ENCODE peak calls at places on chromosomes 7 and 10, in six cellular contexts. One of them, this sample, is unnamed.
A peak's percentile ranks its signal among the peaks of the same experiment; 100 is the strongest.

GRCh38 chr7:142459557-142459963 is 201.7 kb upstream of the PRSS58 start:
- DNase-seq in astrocyte: peak; percentile 70
- DNase-seq in uterus: no peak
- DNase-seq in GM23338: peak; percentile 71
- DNase-seq in neural progenitor cell: peak; percentile 56
- DNase-seq in lower lobe of right lung: no peak
- DNase-seq in this sample: peak; percentile 59

GRCh38 chr7:18350678-18351077 is 144.9 kb upstream of the HDAC9 start:
- DNase-seq in neural progenitor cell: peak; percentile 20
- DNase-seq in astrocyte: no peak
- DNase-seq in uterus: no peak
- DNase-seq in GM23338: no peak
- DNase-seq in lower lobe of right lung: no peak
- DNase-seq in this sample: no peak

GRCh38 chr10:94997763-94998174 is 59.3 kb downstream of the CYP2C9 start:
- DNase-seq in uterus: no peak
- DNase-seq in astrocyte: no peak
- DNase-seq in neural progenitor cell: peak; percentile 76
- DNase-seq in lower lobe of right lung: no peak
- DNase-seq in GM23338: peak; percentile 77
- DNase-seq in this sample: no peak

GRCh38 chr10:103069453-103070331 is 123.4 kb downstream of the NT5C2 start:
- DNase-seq in GM23338: peak; percentile 88
- DNase-seq in astrocyte: peak; percentile 30
- DNase-seq in neural progenitor cell: peak; percentile 79
- DNase-seq in lower lobe of right lung: peak; percentile 73
- DNase-seq in uterus: peak; percentile 53
- DNase-seq in this sample: no peak

GRCh38 chr7:29335188-29336083 is 140.9 kb downstream of the CHN2 start:
- DNase-seq in neural progenitor cell: no peak
- DNase-seq in uterus: no peak
- DNase-seq in astrocyte: no peak
- DNase-seq in GM23338: no peak
- DNase-seq in lower lobe of right lung: no peak
- DNase-seq in this sample: no peak

GRCh38 chr10:30591249-30591670 is 38.3 kb downstream of the LYZL2 start:
- DNase-seq in GM23338: peak; percentile 73
- DNase-seq in lower lobe of right lung: no peak
- DNase-seq in neural progenitor cell: peak; percentile 60
- DNase-seq in astrocyte: peak; percentile 6
- DNase-seq in uterus: peak; percentile 27
- DNase-seq in this sample: peak; percentile 10

GRCh38 chr10:96585726-96586418 is 940 bp downstream of the TM9SF3 start:
- DNase-seq in uterus: no peak
- DNase-seq in lower lobe of right lung: no peak
- DNase-seq in astrocyte: peak; percentile 12
- DNase-seq in GM23338: peak; percentile 18
- DNase-seq in neural progenitor cell: peak; percentile 10
- DNase-seq in this sample: no peak

GRCh38 chr10:124087672-124088634 is 5.4 kb downstream of the CHST15 start:
- DNase-seq in uterus: no peak
- DNase-seq in astrocyte: peak; percentile 68
- DNase-seq in lower lobe of right lung: peak; percentile 88
- DNase-seq in neural progenitor cell: no peak
- DNase-seq in GM23338: no peak
- DNase-seq in this sample: no peak

GRCh38 chr10:44295619-44296222 is 89.2 kb downstream of the CXCL12 start:
- DNase-seq in astrocyte: peak; percentile 90
- DNase-seq in neural progenitor cell: no peak
- DNase-seq in lower lobe of right lung: no peak
- DNase-seq in uterus: no peak
- DNase-seq in GM23338: no peak
- DNase-seq in this sample: no peak

GRCh38 chr10:7297094-7297493 is 113.7 kb downstream of the SFMBT2 start:
- DNase-seq in GM23338: no peak
- DNase-seq in uterus: no peak
- DNase-seq in astrocyte: no peak
- DNase-seq in lower lobe of right lung: no peak
- DNase-seq in neural progenitor cell: no peak
- DNase-seq in this sample: no peak

GRCh38 chr10:14635049-14635710 is 139.5 kb downstream of the FAM107B start:
- DNase-seq in uterus: no peak
- DNase-seq in lower lobe of right lung: no peak
- DNase-seq in GM23338: no peak
- DNase-seq in astrocyte: no peak
- DNase-seq in neural progenitor cell: no peak
- DNase-seq in this sample: no peak

GRCh38 chr7:38178004-38178694 is at the start of gene STARD3NL:
- DNase-seq in GM23338: peak; percentile 100
- DNase-seq in neural progenitor cell: peak; percentile 100
- DNase-seq in astrocyte: peak; percentile 100
- DNase-seq in lower lobe of right lung: peak; percentile 96
- DNase-seq in uterus: peak; percentile 95
- DNase-seq in this sample: peak; percentile 100

GRCh38 chr10:125283191-125283590 is 122.8 kb upstream of the CTBP2 start:
- DNase-seq in neural progenitor cell: peak; percentile 76
- DNase-seq in uterus: no peak
- DNase-seq in GM23338: peak; percentile 28
- DNase-seq in lower lobe of right lung: no peak
- DNase-seq in astrocyte: no peak
- DNase-seq in this sample: no peak

GRCh38 chr7:30699706-30700495 is 17.6 kb upstream of the CRHR2 start:
- DNase-seq in GM23338: peak; percentile 75
- DNase-seq in uterus: no peak
- DNase-seq in astrocyte: no peak
- DNase-seq in lower lobe of right lung: no peak
- DNase-seq in neural progenitor cell: no peak
- DNase-seq in this sample: no peak

GRCh38 chr7:135718794-135719436 is 9.1 kb downstream of the SLC13A4 start:
- DNase-seq in lower lobe of right lung: no peak
- DNase-seq in uterus: no peak
- DNase-seq in neural progenitor cell: peak; percentile 72
- DNase-seq in astrocyte: no peak
- DNase-seq in GM23338: peak; percentile 17
- DNase-seq in this sample: no peak

GRCh38 chr7:120740348-120740747 is 117.6 kb downstream of the TSPAN12 start:
- DNase-seq in GM23338: no peak
- DNase-seq in neural progenitor cell: no peak
- DNase-seq in uterus: no peak
- DNase-seq in astrocyte: peak; percentile 41
- DNase-seq in lower lobe of right lung: no peak
- DNase-seq in this sample: no peak

GRCh38 chr10:102402512-102402896 is 7.0 kb downstream of the NFKB2 start:
- DNase-seq in lower lobe of right lung: no peak
- DNase-seq in GM23338: no peak
- DNase-seq in uterus: no peak
- DNase-seq in astrocyte: no peak
- DNase-seq in neural progenitor cell: no peak
- DNase-seq in this sample: no peak

GRCh38 chr10:100510533-100511308 is 8.9 kb downstream of the SEC31B start:
- DNase-seq in GM23338: no peak
- DNase-seq in lower lobe of right lung: no peak
- DNase-seq in uterus: no peak
- DNase-seq in neural progenitor cell: no peak
- DNase-seq in astrocyte: no peak
- DNase-seq in this sample: no peak

GRCh38 chr10:96017227-96017687 is 26.1 kb upstream of the CCNJ start:
- DNase-seq in uterus: no peak
- DNase-seq in GM23338: peak; percentile 83
- DNase-seq in astrocyte: peak; percentile 20
- DNase-seq in neural progenitor cell: peak; percentile 70
- DNase-seq in lower lobe of right lung: no peak
- DNase-seq in this sample: peak; percentile 23

GRCh38 chr7:29013062-29013461 is 54.9 kb upstream of the TRIL start:
- DNase-seq in neural progenitor cell: no peak
- DNase-seq in astrocyte: no peak
- DNase-seq in uterus: no peak
- DNase-seq in GM23338: no peak
- DNase-seq in lower lobe of right lung: no peak
- DNase-seq in this sample: no peak

GRCh38 chr10:29277296-29277695 is 11.6 kb upstream of the LYZL1 start:
- DNase-seq in uterus: no peak
- DNase-seq in lower lobe of right lung: no peak
- DNase-seq in GM23338: no peak
- DNase-seq in astrocyte: no peak
- DNase-seq in neural progenitor cell: no peak
- DNase-seq in this sample: no peak

GRCh38 chr10:115118346-115118745 is 25.2 kb downstream of the ATRNL1 start:
- DNase-seq in uterus: no peak
- DNase-seq in lower lobe of right lung: no peak
- DNase-seq in GM23338: peak; percentile 8
- DNase-seq in neural progenitor cell: no peak
- DNase-seq in astrocyte: no peak
- DNase-seq in this sample: no peak

GRCh38 chr10:70589762-70590662 is 12.5 kb downstream of the PRF1 start:
- DNase-seq in neural progenitor cell: no peak
- DNase-seq in astrocyte: peak; percentile 51
- DNase-seq in uterus: no peak
- DNase-seq in GM23338: no peak
- DNase-seq in lower lobe of right lung: no peak
- DNase-seq in this sample: peak; percentile 78

GRCh38 chr10:103605359-103606156 is 112.1 kb downstream of the NEURL1 start:
- DNase-seq in uterus: peak; percentile 76
- DNase-seq in lower lobe of right lung: peak; percentile 51
- DNase-seq in GM23338: peak; percentile 66
- DNase-seq in neural progenitor cell: peak; percentile 30
- DNase-seq in astrocyte: peak; percentile 15
- DNase-seq in this sample: no peak

GRCh38 chr7:95319570-95319969 is 4.8 kb downstream of the PON1 start:
- DNase-seq in uterus: no peak
- DNase-seq in astrocyte: no peak
- DNase-seq in neural progenitor cell: no peak
- DNase-seq in lower lobe of right lung: no peak
- DNase-seq in GM23338: no peak
- DNase-seq in this sample: no peak

GRCh38 chr7:125695631-125696030 is 766.0 kb upstream of the POT1 start:
- DNase-seq in lower lobe of right lung: no peak
- DNase-seq in uterus: no peak
- DNase-seq in astrocyte: no peak
- DNase-seq in neural progenitor cell: no peak
- DNase-seq in GM23338: no peak
- DNase-seq in this sample: no peak
- H3K27ac ChIP-seq in lower lobe of right lung: no peak overlapping the region
- H3K27ac ChIP-seq in uterus: no peak overlapping the region
- H3K27ac ChIP-seq in astrocyte: no peak overlapping the region
- H3K27ac ChIP-seq in neural progenitor cell: no peak overlapping the region
- H3K27ac ChIP-seq in GM23338: no peak overlapping the region
- H3K27ac ChIP-seq in this sample: no peak overlapping the region

DNA sequence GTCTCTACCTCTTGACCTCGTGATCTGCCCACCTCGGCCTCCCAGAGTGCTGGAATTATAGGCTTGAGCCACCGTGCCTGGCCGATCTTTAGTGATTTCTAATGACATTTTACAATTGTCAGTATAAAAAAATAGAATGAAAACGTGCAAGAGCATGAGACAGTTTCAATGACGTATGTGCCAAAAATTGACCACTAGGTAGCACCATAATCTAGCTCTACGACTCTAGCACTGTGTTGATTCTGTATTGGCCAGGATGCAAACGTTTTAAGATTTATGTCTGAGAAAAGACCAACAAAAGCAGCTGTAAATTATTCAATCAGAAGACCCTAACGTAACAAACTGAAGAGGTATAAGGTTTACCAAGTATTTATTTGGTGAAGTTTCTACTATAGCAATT is 25.4 kb upstream of the EXOC6 start:
- DNase-seq in GM23338: no peak
- DNase-seq in astrocyte: peak; percentile 22
- DNase-seq in neural progenitor cell: no peak
- DNase-seq in uterus: no peak
- DNase-seq in lower lobe of right lung: no peak
- DNase-seq in this sample: no peak
- TF ChIP-seq CTCF in GM23338: peak; percentile 39
- TF ChIP-seq CTCF in astrocyte: peak; percentile 14
- TF ChIP-seq CTCF in neural progenitor cell: peak; percentile 6
- TF ChIP-seq CTCF in uterus: no peak
- TF ChIP-seq CTCF in lower lobe of right lung: peak; percentile 32
- TF ChIP-seq CTCF in this sample: peak; percentile 26

GRCh38 chr7:118219157-118219512 is 5.4 kb upstream of the ANKRD7 start:
- DNase-seq in lower lobe of right lung: no peak
- DNase-seq in astrocyte: no peak
- DNase-seq in neural progenitor cell: no peak
- DNase-seq in GM23338: no peak
- DNase-seq in uterus: no peak
- DNase-seq in this sample: no peak

GRCh38 chr7:118214833-118215182 is 9.7 kb upstream of the ANKRD7 start:
- DNase-seq in neural progenitor cell: no peak
- DNase-seq in uterus: no peak
- DNase-seq in GM23338: no peak
- DNase-seq in astrocyte: no peak
- DNase-seq in lower lobe of right lung: no peak
- DNase-seq in this sample: no peak

GRCh38 chr7:118217068-118217715 is 7.3 kb upstream of the ANKRD7 start:
- DNase-seq in neural progenitor cell: no peak
- DNase-seq in astrocyte: no peak
- DNase-seq in GM23338: no peak
- DNase-seq in lower lobe of right lung: no peak
- DNase-seq in uterus: no peak
- DNase-seq in this sample: no peak

GRCh38 chr7:118218413-118219156 is 5.9 kb upstream of the ANKRD7 start:
- DNase-seq in lower lobe of right lung: no peak
- DNase-seq in uterus: no peak
- DNase-seq in astrocyte: no peak
- DNase-seq in GM23338: no peak
- DNase-seq in neural progenitor cell: no peak
- DNase-seq in this sample: no peak

DNA sequence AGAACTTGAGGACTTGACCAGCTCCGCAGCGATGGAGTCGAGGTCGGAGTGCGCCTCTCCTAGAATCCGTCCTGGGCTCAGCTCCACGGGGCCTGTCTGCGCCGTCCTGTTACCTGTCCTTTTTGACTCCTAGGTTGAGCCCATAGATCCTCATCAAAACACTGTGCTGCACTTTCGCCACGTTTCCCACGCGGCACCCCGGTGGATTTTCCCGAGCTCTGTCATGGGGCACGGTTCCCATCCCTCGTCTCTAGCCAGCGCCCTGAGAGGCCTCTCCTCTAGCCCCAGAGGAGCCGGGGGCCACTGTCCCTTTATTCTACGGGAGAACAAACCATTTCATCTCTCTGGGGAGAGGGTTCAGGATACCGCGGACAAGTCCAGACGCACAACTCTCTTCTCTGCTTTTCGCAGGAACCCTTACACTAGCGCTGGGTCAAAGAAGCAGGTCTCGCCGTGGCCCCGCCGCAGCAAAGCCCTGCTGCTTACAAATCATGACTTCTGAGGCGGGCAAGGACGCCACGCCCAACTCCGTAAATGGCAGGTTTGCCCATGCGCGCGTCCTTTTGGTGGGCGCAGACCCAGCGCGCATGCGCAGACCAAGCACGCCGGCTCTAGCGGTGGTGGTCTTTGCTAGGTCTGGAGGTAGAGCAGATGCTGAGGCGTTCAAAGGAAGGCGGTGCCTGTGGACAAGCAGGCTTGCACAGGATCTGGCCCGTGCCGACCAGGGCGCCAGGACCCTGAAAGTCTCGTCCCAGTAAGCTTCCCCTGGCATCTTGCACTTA is 10.3 kb upstream of the ANKRD7 start:
- DNase-seq in neural progenitor cell: no peak
- DNase-seq in uterus: peak; percentile 74
- DNase-seq in lower lobe of right lung: peak; percentile 69
- DNase-seq in astrocyte: peak; percentile 74
- DNase-seq in GM23338: peak; percentile 87
- DNase-seq in this sample: peak; percentile 55
- H3K27me3 ChIP-seq in neural progenitor cell: no peaks in the 10 kb centered on the region
- H3K27me3 ChIP-seq in uterus: no peaks in the 10 kb centered on the region
- H3K27me3 ChIP-seq in lower lobe of right lung: no peaks in the 10 kb centered on the region
- H3K27me3 ChIP-seq in astrocyte: no peaks in the 10 kb centered on the region
- H3K27me3 ChIP-seq in GM23338: no peaks in the 10 kb centered on the region
- H3K27me3 ChIP-seq in this sample: no peaks in the 10 kb centered on the region

GRCh38 chr7:40205992-40206391 is 71.2 kb downstream of the SUGCT start:
- DNase-seq in GM23338: no peak
- DNase-seq in neural progenitor cell: no peak
- DNase-seq in lower lobe of right lung: no peak
- DNase-seq in uterus: no peak
- DNase-seq in astrocyte: peak; percentile 40
- DNase-seq in this sample: no peak
- H3K27ac ChIP-seq in GM23338: no peak overlapping the region
- H3K27ac ChIP-seq in neural progenitor cell: no peak overlapping the region
- H3K27ac ChIP-seq in lower lobe of right lung: no peak overlapping the region
- H3K27ac ChIP-seq in uterus: no peak overlapping the region
- H3K27ac ChIP-seq in astrocyte: no peak overlapping the region
- H3K27ac ChIP-seq in this sample: no peak overlapping the region

This sample was measured in AG04450.